ENCODE peak calls at places on chromosomes 13 and 19, in eight cellular contexts. Z, Q, S, L, H, I, X and N are unnamed samples.

GRCh38 chr13:91133941-91134772 is 213.3 kb upstream of the MIR17HG start:
- DNase-seq in Z (no peak), Q (peak), S (peak), L (peak), H (no peak), I (peak), X (peak), N (peak)

GRCh38 chr13:100508391-100508790 is 80.2 kb downstream of the GGACT start:
- DNase-seq in Z (no peak), Q (no peak), S (no peak), L (no peak), H (no peak), I (no peak), X (no peak), N (no peak)

GRCh38 chr13:27619711-27620376 is 485 bp downstream of the LNX2 start:
- DNase-seq in Z (no peak), Q (no peak), S (peak), L (peak), H (no peak), I (peak), X (peak), N (peak)

GRCh38 chr19:18304496-18305312 is 18.2 kb downstream of the LSM4 start:
- DNase-seq in Z (peak), Q (no peak), S (peak), L (peak), H (no peak), I (peak), X (peak), N (peak)

GRCh38 chr13:64553411-64554129 is 2676.6 kb downstream of the PCDH9 start:
- DNase-seq in Z (no peak), Q (peak), S (no peak), L (no peak), H (no peak), I (no peak), X (no peak), N (peak)

GRCh38 chr13:42417624-42418023 is 145.7 kb downstream of the AKAP11 start:
- DNase-seq in Z (no peak), Q (no peak), S (no peak), L (no peak), H (no peak), I (no peak), X (no peak), N (no peak)

GRCh38 chr13:19634129-19634740 is 776 bp downstream of the MPHOSPH8 start:
- DNase-seq in Z (no peak), Q (no peak), S (peak), L (no peak), H (no peak), I (no peak), X (peak), N (peak)

GRCh38 chr19:32599736-32600157 is 18.8 kb downstream of the PDCD5 start:
- DNase-seq in Z (no peak), Q (peak), S (peak), L (peak), H (no peak), I (peak), X (peak), N (peak)

GRCh38 chr19:6674868-6675305 is 4.9 kb upstream of the TNFSF14 start:
- DNase-seq in Z (no peak), Q (no peak), S (peak), L (no peak), H (no peak), I (peak), X (no peak), N (peak)

GRCh38 chr13:61294467-61295186 is 121.0 kb downstream of the PCDH20 start:
- DNase-seq in Z (no peak), Q (no peak), S (no peak), L (no peak), H (no peak), I (no peak), X (no peak), N (no peak)

GRCh38 chr13:111938743-111939142 is 128.2 kb upstream of the SOX1 start:
- DNase-seq in Z (no peak), Q (no peak), S (no peak), L (no peak), H (no peak), I (no peak), X (no peak), N (no peak)

GRCh38 chr13:31200636-31200970 is 828 bp downstream of the B3GLCT start:
- DNase-seq in Z (no peak), Q (no peak), S (peak), L (no peak), H (no peak), I (peak), X (peak), N (peak)

GRCh38 chr13:50425772-50426171 is 410.5 kb downstream of the KCNRG start:
- DNase-seq in Z (no peak), Q (no peak), S (no peak), L (no peak), H (no peak), I (no peak), X (no peak), N (no peak)

GRCh38 chr13:50387124-50387581 is 371.9 kb downstream of the KCNRG start:
- DNase-seq in Z (no peak), Q (no peak), S (peak), L (no peak), H (no peak), I (no peak), X (no peak), N (no peak)

GRCh38 chr19:8571006-8571411 is 6.2 kb downstream of the MYO1F start:
- DNase-seq in Z (no peak), Q (no peak), S (no peak), L (no peak), H (no peak), I (no peak), X (no peak), N (peak)

GRCh38 chr13:98983182-98983581 is 5.3 kb upstream of the DOCK9 start:
- DNase-seq in Z (no peak), Q (no peak), S (no peak), L (no peak), H (no peak), I (no peak), X (no peak), N (no peak)

GRCh38 chr13:98984118-98984517 is 6.3 kb upstream of the DOCK9 start:
- DNase-seq in Z (no peak), Q (no peak), S (no peak), L (no peak), H (no peak), I (no peak), X (no peak), N (no peak)

GRCh38 chr13:98984983-98985382 is 7.1 kb upstream of the DOCK9 start:
- DNase-seq in Z (no peak), Q (no peak), S (peak), L (no peak), H (no peak), I (no peak), X (no peak), N (no peak)

GRCh38 chr13:98979012-98979411 is 1.1 kb upstream of the DOCK9 start:
- DNase-seq in Z (no peak), Q (no peak), S (no peak), L (no peak), H (no peak), I (no peak), X (no peak), N (no peak)

GRCh38 chr13:98981596-98982195 is 3.8 kb upstream of the DOCK9 start:
- DNase-seq in Z (no peak), Q (no peak), S (no peak), L (no peak), H (no peak), I (no peak), X (no peak), N (no peak)
- TF ChIP-seq CTCF in Z (no peak), Q (no peak), S (no peak), L (no peak), H (no peak), I (no peak), X (no peak), N (no peak)

GRCh38 chr13:44739120-44739519 is 163.0 kb upstream of the TSC22D1 start:
- DNase-seq in Z (no peak), Q (no peak), S (peak), L (no peak), H (no peak), I (no peak), X (no peak), N (no peak)
- TF ChIP-seq CTCF in Z (no peak), Q (peak), S (peak), L (no peak), H (no peak), I (no peak), X (peak), N (no peak)

DNA sequence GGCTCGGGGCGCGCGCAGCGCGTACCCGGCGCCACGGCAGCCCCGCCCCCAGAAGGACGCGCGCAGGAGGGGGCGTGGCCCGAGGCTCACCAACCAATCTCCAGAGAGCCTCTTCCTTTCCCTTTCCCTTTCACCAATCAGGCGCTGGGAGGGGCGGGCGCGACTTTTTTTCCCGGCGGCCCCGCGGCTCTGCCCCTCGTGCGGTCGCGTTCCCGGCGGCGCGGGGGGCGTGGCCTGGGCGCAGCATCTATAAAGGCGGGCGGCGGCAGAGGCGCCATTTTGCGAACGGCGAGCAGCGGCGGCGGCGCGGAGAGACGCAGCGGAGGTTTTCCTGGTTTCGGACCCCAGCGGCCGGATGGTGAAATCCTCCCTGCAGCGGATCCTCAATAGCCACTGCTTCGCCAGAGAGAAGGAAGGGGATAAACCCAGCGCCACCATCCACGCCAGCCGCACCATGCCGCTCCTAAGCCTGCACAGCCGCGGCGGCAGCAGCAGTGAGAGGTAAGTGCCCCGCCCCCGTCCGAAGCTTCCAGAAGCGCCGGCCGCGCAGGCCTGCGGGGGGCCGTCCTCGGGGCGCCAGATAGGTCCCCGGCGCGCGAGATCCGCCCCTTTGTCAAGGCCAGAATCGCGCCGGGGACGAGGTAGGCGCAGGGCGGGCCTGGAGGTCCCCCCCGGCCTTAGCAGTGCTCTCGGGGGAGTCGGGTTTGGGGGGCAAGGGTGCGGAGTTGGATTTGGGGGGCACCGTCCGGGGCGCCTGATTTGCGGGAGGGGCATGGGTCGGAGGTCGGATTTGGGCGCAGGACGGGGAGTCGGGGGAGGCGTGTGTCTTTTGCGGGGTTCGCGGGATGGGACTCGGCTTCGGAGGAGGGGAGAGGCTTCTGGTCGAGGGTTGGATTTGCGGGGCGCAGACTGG is 12.5 kb downstream of the PEAK3 start:
- DNase-seq in Z (peak), Q (peak), S (peak), L (peak), H (peak), I (peak), X (peak), N (peak)
- TF ChIP-seq CTCF in Z (no peak), Q (peak), S (no peak), L (peak), H (no peak), I (peak), X (no peak), N (no peak)

GRCh38 chr19:51294211-51294976 is 17.1 kb upstream of the IGLON5 start:
- DNase-seq in Z (no peak), Q (no peak), S (peak), L (no peak), H (no peak), I (no peak), X (no peak), N (no peak)
- TF ChIP-seq CTCF in Z (no peak), Q (no peak), S (no peak), L (no peak), H (no peak), I (no peak), X (no peak), N (no peak)

DNA sequence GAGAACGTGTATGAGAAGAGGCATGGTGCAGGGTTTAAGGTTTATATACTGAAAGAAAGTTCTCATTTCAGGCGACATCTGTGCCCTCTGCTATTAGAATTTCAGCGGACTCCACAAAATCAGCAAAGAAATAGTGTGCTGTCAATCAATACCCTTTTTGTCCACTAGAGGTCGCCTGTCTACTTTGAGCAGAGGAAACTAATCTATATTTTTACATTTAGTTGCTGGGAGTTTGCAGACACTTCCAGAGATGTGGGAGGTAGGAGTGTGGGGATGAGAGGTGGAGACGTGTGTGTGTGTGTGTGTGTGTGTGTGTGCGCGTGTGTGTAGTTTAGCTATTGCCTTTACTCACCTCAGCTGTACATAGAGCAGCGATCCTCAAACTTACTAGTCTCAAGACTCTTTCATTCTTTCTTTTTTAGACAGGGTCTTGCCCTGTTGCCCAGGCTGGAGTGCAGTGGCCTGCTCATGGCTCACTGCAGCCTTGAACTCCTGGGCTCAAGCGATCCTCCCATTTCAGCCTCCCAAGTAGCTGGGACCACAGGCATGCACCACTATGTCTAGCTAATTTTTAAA is 9.7 kb downstream of the INAFM1 start:
- DNase-seq in Z (no peak), Q (peak), S (peak), L (peak), H (no peak), I (peak), X (peak), N (peak)
- TF ChIP-seq CTCF in Z (peak), Q (peak), S (peak), L (peak), H (peak), I (peak), X (peak), N (peak)

GRCh38 chr19:3603121-3603841 is 3.4 kb downstream of the TBXA2R start:
- DNase-seq in Z (no peak), Q (no peak), S (no peak), L (no peak), H (no peak), I (no peak), X (no peak), N (no peak)

GRCh38 chr19:3595521-3596061 is 10.3 kb downstream of the GIPC3 start:
- DNase-seq in Z (no peak), Q (no peak), S (no peak), L (no peak), H (no peak), I (no peak), X (no peak), N (no peak)

GRCh38 chr19:3601021-3601420 is 5.7 kb downstream of the TBXA2R start:
- DNase-seq in Z (no peak), Q (no peak), S (no peak), L (no peak), H (no peak), I (no peak), X (no peak), N (no peak)

GRCh38 chr19:3604227-3604986 is 2.3 kb downstream of the TBXA2R start:
- DNase-seq in Z (no peak), Q (no peak), S (no peak), L (no peak), H (no peak), I (no peak), X (no peak), N (no peak)

DNA sequence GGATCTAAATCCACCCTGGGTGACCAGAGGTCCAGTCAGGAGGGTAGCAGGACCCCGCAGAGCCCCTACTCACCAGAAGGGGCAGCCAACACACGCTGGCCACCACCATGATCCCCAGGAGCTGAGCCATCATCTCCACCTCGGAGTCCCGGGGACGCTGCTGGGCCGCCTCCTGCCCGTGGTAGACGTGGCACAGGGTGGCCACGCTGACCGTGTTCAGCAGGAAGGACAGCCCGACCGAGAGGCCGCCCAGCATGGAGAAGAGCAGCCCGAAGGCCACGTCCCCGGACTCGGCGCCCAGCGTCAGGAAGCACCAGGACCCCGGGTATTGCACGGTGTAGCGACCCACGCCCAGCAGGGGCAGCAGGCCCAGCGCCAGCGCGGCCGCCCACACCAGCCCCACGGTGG is 6.9 kb downstream of the TBXA2R start:
- DNase-seq in Z (no peak), Q (no peak), S (peak), L (no peak), H (no peak), I (no peak), X (peak), N (no peak)
- TF ChIP-seq CTCF in Z (no peak), Q (no peak), S (peak), L (no peak), H (no peak), I (no peak), X (peak), N (peak)